ENCODE peak calls at places on chromosome 2, in four cellular contexts. One of them, this sample, is unnamed.

GRCh38 chr2:170842785-170843184 is 26.1 kb downstream of the GAD1 start:
- DNase-seq in fibroblast of mammary gland: peak
- DNase-seq in cardiac muscle cell: no peak
- DNase-seq in lower lobe of right lung: no peak
- DNase-seq in this sample: no peak

GRCh38 chr2:62498739-62499138 is 7.3 kb downstream of the TMEM17 start:
- DNase-seq in fibroblast of mammary gland: no peak
- DNase-seq in cardiac muscle cell: no peak
- DNase-seq in lower lobe of right lung: no peak
- DNase-seq in this sample: no peak

GRCh38 chr2:36605273-36605672 is 7.3 kb upstream of the FEZ2 start:
- DNase-seq in fibroblast of mammary gland: no peak
- DNase-seq in cardiac muscle cell: no peak
- DNase-seq in lower lobe of right lung: no peak
- DNase-seq in this sample: no peak

GRCh38 chr2:172496096-172496709 is 59.7 kb upstream of the PDK1 start:
- DNase-seq in fibroblast of mammary gland: no peak
- DNase-seq in cardiac muscle cell: no peak
- DNase-seq in lower lobe of right lung: no peak
- DNase-seq in this sample: no peak

GRCh38 chr2:217316743-217317142 is 456.9 kb upstream of the TNP1 start:
- DNase-seq in fibroblast of mammary gland: peak
- DNase-seq in cardiac muscle cell: no peak
- DNase-seq in lower lobe of right lung: no peak
- DNase-seq in this sample: peak

GRCh38 chr2:205800804-205801203 is 118.5 kb downstream of the NRP2 start:
- DNase-seq in fibroblast of mammary gland: peak
- DNase-seq in cardiac muscle cell: no peak
- DNase-seq in lower lobe of right lung: no peak
- DNase-seq in this sample: peak

GRCh38 chr2:10914272-10914693 is 2.5 kb downstream of the KCNF1 start:
- DNase-seq in fibroblast of mammary gland: no peak
- DNase-seq in cardiac muscle cell: no peak
- DNase-seq in lower lobe of right lung: no peak
- DNase-seq in this sample: no peak

GRCh38 chr2:217293607-217294006 is 433.7 kb upstream of the TNP1 start:
- DNase-seq in fibroblast of mammary gland: no peak
- DNase-seq in cardiac muscle cell: no peak
- DNase-seq in lower lobe of right lung: no peak
- DNase-seq in this sample: peak

GRCh38 chr2:200278694-200279316 is 27.7 kb upstream of the SPATS2L start:
- DNase-seq in fibroblast of mammary gland: no peak
- DNase-seq in cardiac muscle cell: no peak
- DNase-seq in lower lobe of right lung: no peak
- DNase-seq in this sample: no peak

GRCh38 chr2:9203876-9204275 is 2.7 kb upstream of the ASAP2 start:
- DNase-seq in fibroblast of mammary gland: no peak
- DNase-seq in cardiac muscle cell: no peak
- DNase-seq in lower lobe of right lung: no peak
- DNase-seq in this sample: no peak

GRCh38 chr2:222320441-222321395 is 21.9 kb upstream of the PAX3 start:
- DNase-seq in fibroblast of mammary gland: no peak
- DNase-seq in cardiac muscle cell: peak
- DNase-seq in lower lobe of right lung: no peak
- DNase-seq in this sample: no peak

GRCh38 chr2:120863173-120863545 is 127.5 kb downstream of the GLI2 start:
- DNase-seq in fibroblast of mammary gland: no peak
- DNase-seq in cardiac muscle cell: no peak
- DNase-seq in lower lobe of right lung: peak
- DNase-seq in this sample: peak

GRCh38 chr2:12199661-12200258 is 453.3 kb downstream of the LPIN1 start:
- DNase-seq in fibroblast of mammary gland: no peak
- DNase-seq in cardiac muscle cell: no peak
- DNase-seq in lower lobe of right lung: no peak
- DNase-seq in this sample: no peak

GRCh38 chr2:144211065-144211464 is 308.9 kb downstream of the ZEB2 start:
- DNase-seq in fibroblast of mammary gland: no peak
- DNase-seq in cardiac muscle cell: no peak
- DNase-seq in lower lobe of right lung: no peak
- DNase-seq in this sample: no peak

GRCh38 chr2:15765686-15766302 is 174.1 kb downstream of the DDX1 start:
- DNase-seq in fibroblast of mammary gland: no peak
- DNase-seq in cardiac muscle cell: no peak
- DNase-seq in lower lobe of right lung: no peak
- DNase-seq in this sample: no peak

DNA sequence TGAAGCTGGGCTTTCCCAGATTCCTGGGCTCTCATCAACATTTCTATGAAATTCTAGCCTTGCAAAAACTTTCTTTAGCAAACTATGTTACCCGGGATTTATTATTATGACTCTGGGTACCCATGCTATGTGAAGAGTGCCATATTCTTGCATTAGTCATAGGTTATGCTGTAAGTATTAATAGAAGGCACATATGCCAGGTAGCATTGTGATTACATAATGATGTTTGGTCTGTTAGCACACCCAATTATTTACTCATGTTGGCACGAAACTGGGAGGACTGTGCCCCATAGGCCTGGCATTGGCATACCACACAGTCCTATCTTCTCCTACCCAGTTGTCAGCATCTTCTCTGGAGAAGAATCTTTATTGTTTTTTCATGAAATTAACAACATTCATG is 171.0 kb downstream of the SLC4A3 start:
- DNase-seq in fibroblast of mammary gland: no peak
- DNase-seq in cardiac muscle cell: no peak
- DNase-seq in lower lobe of right lung: no peak
- DNase-seq in this sample: no peak
- TF ChIP-seq CTCF in fibroblast of mammary gland: no peak
- TF ChIP-seq CTCF in cardiac muscle cell: no peak
- TF ChIP-seq CTCF in lower lobe of right lung: no peak
- TF ChIP-seq CTCF in this sample: no peak

GRCh38 chr2:97716695-97717617 is 3.6 kb downstream of the ZAP70 start:
- DNase-seq in fibroblast of mammary gland: no peak
- DNase-seq in cardiac muscle cell: no peak
- DNase-seq in lower lobe of right lung: no peak
- DNase-seq in this sample: no peak

GRCh38 chr2:97714084-97714949 is 941 bp downstream of the ZAP70 start:
- DNase-seq in fibroblast of mammary gland: no peak
- DNase-seq in cardiac muscle cell: no peak
- DNase-seq in lower lobe of right lung: no peak
- DNase-seq in this sample: no peak

GRCh38 chr2:97714950-97715652 is 1.7 kb downstream of the ZAP70 start:
- DNase-seq in fibroblast of mammary gland: no peak
- DNase-seq in cardiac muscle cell: no peak
- DNase-seq in lower lobe of right lung: no peak
- DNase-seq in this sample: no peak

GRCh38 chr2:97717618-97718005 is 4.2 kb downstream of the ZAP70 start:
- DNase-seq in fibroblast of mammary gland: no peak
- DNase-seq in cardiac muscle cell: no peak
- DNase-seq in lower lobe of right lung: no peak
- DNase-seq in this sample: no peak

GRCh38 chr2:97715951-97716694 is 2.7 kb downstream of the ZAP70 start:
- DNase-seq in fibroblast of mammary gland: no peak
- DNase-seq in cardiac muscle cell: no peak
- DNase-seq in lower lobe of right lung: no peak
- DNase-seq in this sample: no peak
- H3K4me3 ChIP-seq in fibroblast of mammary gland: no peak
- H3K4me3 ChIP-seq in cardiac muscle cell: no peak
- H3K4me3 ChIP-seq in lower lobe of right lung: no peak
- H3K4me3 ChIP-seq in this sample: no peak

DNA sequence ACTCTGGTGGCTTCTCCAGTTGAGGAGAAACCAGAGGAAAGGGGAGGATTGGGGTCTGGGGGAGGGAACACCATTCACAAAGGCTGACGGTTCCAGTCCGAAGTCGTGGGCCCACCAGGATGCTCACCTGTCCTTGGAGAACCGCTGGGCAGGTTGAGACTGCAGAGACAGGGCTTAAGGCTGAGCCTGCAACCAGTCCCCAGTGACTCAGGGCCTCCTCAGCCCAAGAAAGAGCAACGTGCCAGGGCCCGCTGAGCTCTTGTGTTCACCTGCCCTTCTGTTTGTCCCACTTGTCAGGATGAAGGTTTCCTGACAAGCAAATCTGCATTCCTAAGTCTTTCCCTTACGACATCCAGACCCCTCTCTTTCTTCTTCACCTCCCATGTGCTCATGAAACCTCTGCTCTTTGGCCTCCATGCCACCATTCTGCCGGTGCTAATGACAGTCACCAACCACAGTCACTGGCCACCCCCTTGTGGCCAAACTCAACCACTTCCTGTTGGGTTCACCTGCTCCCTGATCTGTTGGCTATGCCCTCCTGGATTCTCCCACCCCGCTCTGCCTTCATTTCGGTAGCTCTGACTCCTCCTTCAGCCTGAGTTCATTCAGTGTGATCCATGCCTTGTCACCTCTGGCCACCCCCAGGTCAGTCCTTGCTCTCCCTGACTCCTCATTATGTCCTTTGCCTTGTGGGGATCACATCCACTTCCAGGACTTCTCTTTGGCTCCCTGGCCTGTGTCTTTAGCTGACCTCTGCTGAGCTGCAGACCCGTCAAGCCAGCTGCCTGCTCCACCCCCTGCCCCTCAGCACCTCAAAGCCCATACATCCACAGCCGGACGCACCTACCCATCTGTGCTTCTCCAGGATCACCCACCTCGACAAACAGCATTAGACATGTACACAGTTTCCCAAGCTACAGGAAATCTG is 17.6 kb downstream of the EMX1 start:
- DNase-seq in fibroblast of mammary gland: no peak
- DNase-seq in cardiac muscle cell: peak
- DNase-seq in lower lobe of right lung: no peak
- DNase-seq in this sample: no peak
- TF ChIP-seq CTCF in fibroblast of mammary gland: peak
- TF ChIP-seq CTCF in cardiac muscle cell: no peak
- TF ChIP-seq CTCF in lower lobe of right lung: peak
- TF ChIP-seq CTCF in this sample: peak

DNA sequence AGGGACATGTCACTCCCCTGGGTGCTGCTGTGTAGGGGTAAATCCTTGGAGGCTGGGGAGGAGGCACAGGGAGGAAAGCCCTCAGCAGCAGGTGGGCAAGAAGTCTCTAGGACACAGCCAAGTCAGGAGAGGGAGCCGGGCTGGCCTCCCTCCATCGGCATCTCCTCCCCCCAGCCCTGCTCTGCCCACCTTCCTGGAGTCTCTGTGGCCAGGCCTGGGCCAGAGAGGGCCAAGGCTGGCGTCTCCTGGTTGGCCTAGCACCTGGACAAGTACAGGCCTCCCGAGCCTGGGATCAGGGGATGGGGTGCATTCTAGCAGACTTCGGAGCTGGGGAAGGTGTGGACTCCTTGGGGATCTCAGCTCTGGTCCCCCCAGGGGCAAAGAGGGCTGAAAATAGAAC is 1.8 kb downstream of the SPEG start:
- DNase-seq in fibroblast of mammary gland: no peak
- DNase-seq in cardiac muscle cell: no peak
- DNase-seq in lower lobe of right lung: no peak
- DNase-seq in this sample: no peak
- H3K4me3 ChIP-seq in fibroblast of mammary gland: no peak
- H3K4me3 ChIP-seq in cardiac muscle cell: no peak
- H3K4me3 ChIP-seq in lower lobe of right lung: no peak
- H3K4me3 ChIP-seq in this sample: no peak

GRCh38 chr2:202035089-202035940 is 1.7 kb downstream of the FZD7 start:
- DNase-seq in fibroblast of mammary gland: peak
- DNase-seq in cardiac muscle cell: peak
- DNase-seq in lower lobe of right lung: peak
- DNase-seq in this sample: peak
- TF ChIP-seq CTCF in fibroblast of mammary gland: peak
- TF ChIP-seq CTCF in cardiac muscle cell: peak
- TF ChIP-seq CTCF in lower lobe of right lung: peak
- TF ChIP-seq CTCF in this sample: peak

GRCh38 chr2:27445615-27446014 is 3.4 kb downstream of the KRTCAP3 start:
- DNase-seq in fibroblast of mammary gland: no peak
- DNase-seq in cardiac muscle cell: no peak
- DNase-seq in lower lobe of right lung: no peak
- DNase-seq in this sample: no peak
- H3K4me3 ChIP-seq in fibroblast of mammary gland: no peak
- H3K4me3 ChIP-seq in cardiac muscle cell: no peak
- H3K4me3 ChIP-seq in lower lobe of right lung: no peak
- H3K4me3 ChIP-seq in this sample: no peak

This sample was measured in fibroblast of villous mesenchyme.